ENCODE peak calls at places on chromosomes 7 and 10, in ten cellular contexts. K is hippocampal formation, Y is endothelial cell, T is T-helper 9 cell, D is lung, J is hepatocyte, P is iris pigment epithelial cell, W is HS-5, G is SK-MEL-5, Q is frontal cortex. U is an unnamed sample.

GRCh38 chr10:33927347-33927746 is 592.9 kb upstream of the NRP1 start:
- DNase-seq in K (no peak), Y (no peak), T (no peak), D (no peak), J (no peak), P (peak; percentile 6), W (no peak), G (peak; percentile 52), Q (no peak), U (no peak)

GRCh38 chr7:74033372-74034311 is 5.7 kb downstream of the ELN start:
- DNase-seq in K (peak; percentile 63), Y (no peak), T (no peak), D (peak; percentile 47), J (peak; percentile 49), P (no peak), W (no peak), G (peak; percentile 76), Q (peak; percentile 49), U (peak; percentile 60)

GRCh38 chr7:66739953-66740301 is 606 bp upstream of the RABGEF1 start:
- DNase-seq in K (no peak), Y (peak; percentile 9), T (no peak), D (no peak), J (no peak), P (no peak), W (no peak), G (no peak), Q (no peak), U (no peak)

GRCh38 chr7:95755277-95755934 is 16.9 kb upstream of the DYNC1I1 start:
- DNase-seq in K (no peak), Y (no peak), T (no peak), D (no peak), J (no peak), P (no peak), W (no peak), G (no peak), Q (no peak), U (no peak)

GRCh38 chr10:30915141-30915540 is 116.5 kb downstream of the ZNF438 start:
- DNase-seq in K (no peak), Y (no peak), T (no peak), D (no peak), J (no peak), P (peak; percentile 78), W (no peak), G (no peak), Q (no peak), U (no peak)

GRCh38 chr10:19638173-19638872 is 177.9 kb upstream of the PLXDC2 start:
- DNase-seq in K (no peak), Y (no peak), T (no peak), D (peak; percentile 43), J (peak; percentile 58), P (peak; percentile 98), W (peak; percentile 49), G (peak; percentile 39), Q (no peak), U (peak; percentile 72)

GRCh38 chr7:80498481-80499349 is 13.1 kb downstream of the GNAT3 start:
- DNase-seq in K (no peak), Y (no peak), T (no peak), D (no peak), J (no peak), P (peak; percentile 78), W (peak; percentile 20), G (peak; percentile 75), Q (no peak), U (no peak)

GRCh38 chr7:116180302-116180701 is 30.0 kb upstream of the TES start:
- DNase-seq in K (no peak), Y (peak; percentile 20), T (no peak), D (no peak), J (peak; percentile 73), P (peak; percentile 68), W (no peak), G (peak; percentile 83), Q (peak; percentile 19), U (peak; percentile 25)

GRCh38 chr10:10911471-10911921 is 106.2 kb upstream of the CELF2 start:
- DNase-seq in K (no peak), Y (no peak), T (no peak), D (peak; percentile 78), J (peak; percentile 88), P (peak; percentile 98), W (no peak), G (no peak), Q (no peak), U (peak; percentile 23)

GRCh38 chr7:24971333-24972165 is 8.4 kb downstream of the OSBPL3 start:
- DNase-seq in K (no peak), Y (no peak), T (no peak), D (no peak), J (peak; percentile 33), P (peak; percentile 98), W (no peak), G (peak; percentile 27), Q (no peak), U (no peak)

GRCh38 chr7:93945756-93946540 is 24.4 kb downstream of the GNG11 start:
- DNase-seq in K (no peak), Y (no peak), T (no peak), D (no peak), J (no peak), P (no peak), W (no peak), G (no peak), Q (no peak), U (no peak)

GRCh38 chr7:147419001-147419400 is 1171.6 kb upstream of the C7orf33 start:
- DNase-seq in K (no peak), Y (no peak), T (no peak), D (no peak), J (no peak), P (peak; percentile 21), W (no peak), G (no peak), Q (no peak), U (no peak)

GRCh38 chr10:31101123-31101522 is 69.5 kb upstream of the ZNF438 start:
- DNase-seq in K (no peak), Y (no peak), T (no peak), D (peak; percentile 30), J (peak; percentile 32), P (peak; percentile 95), W (peak; percentile 47), G (no peak), Q (no peak), U (no peak)

GRCh38 chr7:79953130-79953529 is 181.5 kb upstream of the GNAI1 start:
- DNase-seq in K (no peak), Y (no peak), T (no peak), D (no peak), J (no peak), P (no peak), W (no peak), G (no peak), Q (no peak), U (no peak)